ENCODE peak calls at places on chromosomes 16 and 17, in ten cellular contexts. One of them, this sample, is unnamed.

GRCh38 chr17:44321246-44322120 is 3.1 kb downstream of the SLC25A39 start:
- DNase-seq in T-cell: no peak
- DNase-seq in left cardiac atrium: no peak
- DNase-seq in NCI-H1417: no peak
- DNase-seq in AG04449: no peak
- DNase-seq in M059J: no peak
- DNase-seq in Daoy: no peak
- DNase-seq in 8988T: no peak
- DNase-seq in germinal center: no peak
- DNase-seq in upper lobe of right lung: no peak
- DNase-seq in this sample: no peak

GRCh38 chr17:73841431-73842060 is 197.3 kb upstream of the SDK2 start:
- DNase-seq in germinal center: no peak
- DNase-seq in upper lobe of right lung: no peak
- DNase-seq in left cardiac atrium: no peak
- DNase-seq in NCI-H1417: peak
- DNase-seq in Daoy: peak
- DNase-seq in M059J: no peak
- DNase-seq in AG04449: no peak
- DNase-seq in 8988T: no peak
- DNase-seq in T-cell: no peak
- DNase-seq in this sample: no peak

GRCh38 chr17:63925615-63926014 is 6.5 kb downstream of the CD79B start:
- DNase-seq in germinal center: peak
- DNase-seq in left cardiac atrium: no peak
- DNase-seq in Daoy: no peak
- DNase-seq in NCI-H1417: no peak
- DNase-seq in M059J: no peak
- DNase-seq in upper lobe of right lung: no peak
- DNase-seq in T-cell: no peak
- DNase-seq in 8988T: peak
- DNase-seq in AG04449: no peak
- DNase-seq in this sample: no peak

GRCh38 chr16:67456383-67457140 is 24.4 kb downstream of the ATP6V0D1 start:
- DNase-seq in T-cell: no peak
- DNase-seq in left cardiac atrium: peak
- DNase-seq in Daoy: no peak
- DNase-seq in NCI-H1417: no peak
- DNase-seq in germinal center: no peak
- DNase-seq in 8988T: no peak
- DNase-seq in AG04449: no peak
- DNase-seq in upper lobe of right lung: no peak
- DNase-seq in M059J: no peak
- DNase-seq in this sample: peak

GRCh38 chr17:10295728-10296343 is 77.0 kb downstream of the MYH13 start:
- DNase-seq in NCI-H1417: peak
- DNase-seq in T-cell: no peak
- DNase-seq in Daoy: peak
- DNase-seq in M059J: peak
- DNase-seq in germinal center: peak
- DNase-seq in upper lobe of right lung: no peak
- DNase-seq in left cardiac atrium: peak
- DNase-seq in 8988T: peak
- DNase-seq in AG04449: no peak
- DNase-seq in this sample: no peak

GRCh38 chr16:53071748-53072301 is 17.0 kb downstream of the CHD9 start:
- DNase-seq in upper lobe of right lung: peak
- DNase-seq in M059J: no peak
- DNase-seq in AG04449: no peak
- DNase-seq in T-cell: no peak
- DNase-seq in Daoy: no peak
- DNase-seq in germinal center: no peak
- DNase-seq in NCI-H1417: peak
- DNase-seq in left cardiac atrium: peak
- DNase-seq in 8988T: no peak
- DNase-seq in this sample: no peak

GRCh38 chr16:74462361-74462760 is 41.1 kb upstream of the CLEC18B start:
- DNase-seq in 8988T: no peak
- DNase-seq in M059J: peak
- DNase-seq in T-cell: no peak
- DNase-seq in germinal center: no peak
- DNase-seq in upper lobe of right lung: no peak
- DNase-seq in NCI-H1417: no peak
- DNase-seq in AG04449: no peak
- DNase-seq in Daoy: no peak
- DNase-seq in left cardiac atrium: no peak
- DNase-seq in this sample: peak

GRCh38 chr16:50473375-50473945 is 74.7 kb upstream of the NKD1 start:
- DNase-seq in T-cell: no peak
- DNase-seq in upper lobe of right lung: no peak
- DNase-seq in Daoy: peak
- DNase-seq in left cardiac atrium: no peak
- DNase-seq in germinal center: no peak
- DNase-seq in AG04449: no peak
- DNase-seq in 8988T: no peak
- DNase-seq in M059J: peak
- DNase-seq in NCI-H1417: no peak
- DNase-seq in this sample: peak

GRCh38 chr17:55144518-55144917 is 120.2 kb upstream of the HLF start:
- DNase-seq in M059J: no peak
- DNase-seq in Daoy: no peak
- DNase-seq in AG04449: no peak
- DNase-seq in left cardiac atrium: no peak
- DNase-seq in NCI-H1417: peak
- DNase-seq in 8988T: no peak
- DNase-seq in upper lobe of right lung: no peak
- DNase-seq in T-cell: no peak
- DNase-seq in germinal center: no peak
- DNase-seq in this sample: no peak

GRCh38 chr16:85897384-85897783 is 1.6 kb upstream of the IRF8 start:
- DNase-seq in 8988T: no peak
- DNase-seq in upper lobe of right lung: no peak
- DNase-seq in Daoy: no peak
- DNase-seq in left cardiac atrium: no peak
- DNase-seq in M059J: no peak
- DNase-seq in NCI-H1417: no peak
- DNase-seq in germinal center: no peak
- DNase-seq in T-cell: no peak
- DNase-seq in AG04449: no peak
- DNase-seq in this sample: no peak

GRCh38 chr16:67847064-67847861 is at the start of gene CENPT:
- DNase-seq in M059J: peak
- DNase-seq in T-cell: no peak
- DNase-seq in Daoy: peak
- DNase-seq in AG04449: no peak
- DNase-seq in 8988T: peak
- DNase-seq in upper lobe of right lung: peak
- DNase-seq in germinal center: peak
- DNase-seq in NCI-H1417: peak
- DNase-seq in left cardiac atrium: peak
- DNase-seq in this sample: peak

GRCh38 chr16:20049831-20050230 is 23.9 kb downstream of the GPR139 start:
- DNase-seq in Daoy: no peak
- DNase-seq in AG04449: no peak
- DNase-seq in left cardiac atrium: no peak
- DNase-seq in NCI-H1417: no peak
- DNase-seq in T-cell: no peak
- DNase-seq in upper lobe of right lung: no peak
- DNase-seq in M059J: no peak
- DNase-seq in 8988T: no peak
- DNase-seq in germinal center: no peak
- DNase-seq in this sample: no peak

GRCh38 chr17:80224098-80224497 is 3.9 kb downstream of the SLC26A11 start:
- DNase-seq in germinal center: no peak
- DNase-seq in left cardiac atrium: no peak
- DNase-seq in AG04449: no peak
- DNase-seq in T-cell: no peak
- DNase-seq in M059J: no peak
- DNase-seq in Daoy: no peak
- DNase-seq in upper lobe of right lung: no peak
- DNase-seq in 8988T: no peak
- DNase-seq in NCI-H1417: no peak
- DNase-seq in this sample: no peak

GRCh38 chr16:22734313-22734869 is 79.6 kb upstream of the HS3ST2 start:
- DNase-seq in Daoy: no peak
- DNase-seq in M059J: no peak
- DNase-seq in left cardiac atrium: no peak
- DNase-seq in NCI-H1417: no peak
- DNase-seq in T-cell: no peak
- DNase-seq in AG04449: no peak
- DNase-seq in 8988T: no peak
- DNase-seq in upper lobe of right lung: no peak
- DNase-seq in germinal center: no peak
- DNase-seq in this sample: no peak

GRCh38 chr17:40541060-40541872 is 24.0 kb downstream of the CCR7 start:
- DNase-seq in 8988T: no peak
- DNase-seq in M059J: no peak
- DNase-seq in Daoy: no peak
- DNase-seq in T-cell: peak
- DNase-seq in left cardiac atrium: peak
- DNase-seq in AG04449: no peak
- DNase-seq in upper lobe of right lung: peak
- DNase-seq in germinal center: no peak
- DNase-seq in NCI-H1417: no peak
- DNase-seq in this sample: no peak

GRCh38 chr17:68391561-68392268 is 65.6 kb downstream of the WIPI1 start:
- DNase-seq in upper lobe of right lung: no peak
- DNase-seq in NCI-H1417: no peak
- DNase-seq in M059J: no peak
- DNase-seq in 8988T: no peak
- DNase-seq in T-cell: no peak
- DNase-seq in Daoy: no peak
- DNase-seq in AG04449: no peak
- DNase-seq in left cardiac atrium: no peak
- DNase-seq in germinal center: no peak
- DNase-seq in this sample: no peak

GRCh38 chr17:1928976-1929375 is 96.2 kb downstream of the RTN4RL1 start:
- DNase-seq in NCI-H1417: peak
- DNase-seq in M059J: no peak
- DNase-seq in upper lobe of right lung: no peak
- DNase-seq in T-cell: no peak
- DNase-seq in left cardiac atrium: peak
- DNase-seq in germinal center: no peak
- DNase-seq in 8988T: no peak
- DNase-seq in AG04449: no peak
- DNase-seq in Daoy: no peak
- DNase-seq in this sample: no peak

GRCh38 chr16:57149391-57149790 is 36.4 kb downstream of the PSME3IP1 start:
- DNase-seq in NCI-H1417: no peak
- DNase-seq in upper lobe of right lung: no peak
- DNase-seq in T-cell: no peak
- DNase-seq in 8988T: no peak
- DNase-seq in left cardiac atrium: no peak
- DNase-seq in M059J: no peak
- DNase-seq in AG04449: no peak
- DNase-seq in germinal center: no peak
- DNase-seq in Daoy: no peak
- DNase-seq in this sample: no peak

GRCh38 chr17:69111794-69112193 is 29.9 kb downstream of the ABCA6 start:
- DNase-seq in Daoy: no peak
- DNase-seq in left cardiac atrium: no peak
- DNase-seq in M059J: no peak
- DNase-seq in NCI-H1417: no peak
- DNase-seq in upper lobe of right lung: no peak
- DNase-seq in AG04449: no peak
- DNase-seq in 8988T: no peak
- DNase-seq in germinal center: no peak
- DNase-seq in T-cell: no peak
- DNase-seq in this sample: no peak

GRCh38 chr17:77330602-77331081 is 189.9 kb downstream of the SEC14L1 start:
- DNase-seq in 8988T: no peak
- DNase-seq in germinal center: no peak
- DNase-seq in AG04449: no peak
- DNase-seq in Daoy: peak
- DNase-seq in left cardiac atrium: no peak
- DNase-seq in NCI-H1417: no peak
- DNase-seq in M059J: no peak
- DNase-seq in T-cell: no peak
- DNase-seq in upper lobe of right lung: peak
- DNase-seq in this sample: no peak

GRCh38 chr17:19321481-19322128 is 40.9 kb downstream of the B9D1 start:
- DNase-seq in 8988T: no peak
- DNase-seq in AG04449: no peak
- DNase-seq in M059J: no peak
- DNase-seq in NCI-H1417: no peak
- DNase-seq in T-cell: no peak
- DNase-seq in left cardiac atrium: peak
- DNase-seq in upper lobe of right lung: peak
- DNase-seq in Daoy: no peak
- DNase-seq in germinal center: no peak
- DNase-seq in this sample: no peak

GRCh38 chr16:4323845-4324478 is 8.1 kb downstream of the GLIS2 start:
- DNase-seq in NCI-H1417: no peak
- DNase-seq in germinal center: no peak
- DNase-seq in M059J: no peak
- DNase-seq in left cardiac atrium: peak
- DNase-seq in upper lobe of right lung: peak
- DNase-seq in T-cell: no peak
- DNase-seq in Daoy: peak
- DNase-seq in AG04449: no peak
- DNase-seq in 8988T: peak
- DNase-seq in this sample: no peak

GRCh38 chr17:72576289-72576759 is 455.5 kb downstream of the SOX9 start:
- DNase-seq in left cardiac atrium: no peak
- DNase-seq in upper lobe of right lung: no peak
- DNase-seq in M059J: no peak
- DNase-seq in Daoy: no peak
- DNase-seq in germinal center: no peak
- DNase-seq in 8988T: no peak
- DNase-seq in AG04449: no peak
- DNase-seq in T-cell: no peak
- DNase-seq in NCI-H1417: no peak
- DNase-seq in this sample: no peak

GRCh38 chr17:66787914-66788313 is 47.0 kb upstream of the CACNG5 start:
- DNase-seq in 8988T: no peak
- DNase-seq in M059J: no peak
- DNase-seq in Daoy: no peak
- DNase-seq in T-cell: no peak
- DNase-seq in left cardiac atrium: no peak
- DNase-seq in NCI-H1417: no peak
- DNase-seq in upper lobe of right lung: no peak
- DNase-seq in AG04449: no peak
- DNase-seq in germinal center: no peak
- DNase-seq in this sample: no peak

GRCh38 chr16:85357924-85358505 is 245.7 kb upstream of the CIBAR2 start:
- DNase-seq in NCI-H1417: peak
- DNase-seq in Daoy: no peak
- DNase-seq in T-cell: no peak
- DNase-seq in left cardiac atrium: no peak
- DNase-seq in upper lobe of right lung: peak
- DNase-seq in 8988T: no peak
- DNase-seq in germinal center: no peak
- DNase-seq in M059J: no peak
- DNase-seq in AG04449: no peak
- DNase-seq in this sample: no peak

GRCh38 chr17:39867084-39867890 is 715 bp upstream of the ZPBP2 start:
- DNase-seq in upper lobe of right lung: no peak
- DNase-seq in AG04449: no peak
- DNase-seq in T-cell: peak
- DNase-seq in NCI-H1417: no peak
- DNase-seq in germinal center: peak
- DNase-seq in left cardiac atrium: no peak
- DNase-seq in M059J: no peak
- DNase-seq in 8988T: no peak
- DNase-seq in Daoy: no peak
- DNase-seq in this sample: no peak

GRCh38 chr17:39738568-39738901 is 797 bp downstream of the GRB7 start:
- DNase-seq in germinal center: no peak
- DNase-seq in upper lobe of right lung: no peak
- DNase-seq in M059J: no peak
- DNase-seq in NCI-H1417: peak
- DNase-seq in left cardiac atrium: no peak
- DNase-seq in 8988T: no peak
- DNase-seq in AG04449: no peak
- DNase-seq in T-cell: peak
- DNase-seq in Daoy: peak
- DNase-seq in this sample: no peak

GRCh38 chr16:84505249-84506156 is 1.0 kb upstream of the MEAK7 start:
- DNase-seq in NCI-H1417: no peak
- DNase-seq in Daoy: no peak
- DNase-seq in 8988T: no peak
- DNase-seq in left cardiac atrium: peak
- DNase-seq in germinal center: no peak
- DNase-seq in M059J: peak
- DNase-seq in T-cell: no peak
- DNase-seq in upper lobe of right lung: peak
- DNase-seq in AG04449: no peak
- DNase-seq in this sample: no peak

This sample was measured in astrocyte.